ENCODE peak calls at places on chromosomes 3 and 15, in five cellular contexts. C, J, Q, K and L are unnamed samples. For H3K4me1, the result is how much of the 10 kb centered on the place peaks cover.

GRCh38 chr3:72105306-72105705 is 320.4 kb upstream of the PROK2 start:
- DNase-seq in C (no peak), J (no peak), Q (no peak), K (no peak), L (no peak)

GRCh38 chr3:58518304-58518789 is 18.6 kb downstream of the ACOX2 start:
- DNase-seq in C (no peak), J (peak), Q (no peak), K (no peak), L (no peak)

GRCh38 chr3:71805691-71806090 is 20.7 kb upstream of the PROK2 start:
- DNase-seq in C (no peak), J (no peak), Q (no peak), K (no peak), L (no peak)

GRCh38 chr3:190122198-190122771 is 1.6 kb upstream of the P3H2 start:
- DNase-seq in C (no peak), J (no peak), Q (no peak), K (no peak), L (no peak)

GRCh38 chr3:30980993-30981392 is 86.5 kb upstream of the GADL1 start:
- DNase-seq in C (no peak), J (no peak), Q (no peak), K (no peak), L (no peak)

GRCh38 chr15:79595995-79596622 is 164.0 kb downstream of the MINAR1 start:
- DNase-seq in C (peak), J (peak), Q (peak), K (peak), L (peak)

GRCh38 chr15:92924216-92924615 is 24.1 kb downstream of the CHD2 start:
- DNase-seq in C (no peak), J (no peak), Q (no peak), K (no peak), L (no peak)

GRCh38 chr3:39327746-39328349 is 1.7 kb upstream of the CCR8 start:
- DNase-seq in C (no peak), J (no peak), Q (peak), K (no peak), L (no peak)

GRCh38 chr3:37015631-37016030 is 22.3 kb downstream of the MLH1 start:
- DNase-seq in C (no peak), J (no peak), Q (no peak), K (no peak), L (no peak)

GRCh38 chr15:80153900-80154299 is 1.1 kb downstream of the FAH start:
- DNase-seq in C (peak), J (no peak), Q (no peak), K (no peak), L (no peak)

GRCh38 chr3:129609591-129610169 is 3.2 kb upstream of the PLXND1 start:
- DNase-seq in C (no peak), J (no peak), Q (no peak), K (no peak), L (no peak)

GRCh38 chr3:147630921-147631320 is 221.8 kb downstream of the ZIC1 start:
- DNase-seq in C (no peak), J (no peak), Q (no peak), K (no peak), L (no peak)

GRCh38 chr3:43695863-43696262 is 5.1 kb downstream of the ABHD5 start:
- DNase-seq in C (no peak), J (no peak), Q (no peak), K (no peak), L (no peak)

GRCh38 chr15:29870495-29871151 is 48.4 kb upstream of the TJP1 start:
- DNase-seq in C (no peak), J (no peak), Q (no peak), K (no peak), L (no peak)

GRCh38 chr15:31338879-31339557 is 12.4 kb downstream of the KLF13 start:
- DNase-seq in C (no peak), J (peak), Q (peak), K (no peak), L (no peak)

GRCh38 chr3:70829101-70829500 is 516.7 kb upstream of the MDFIC2 start:
- DNase-seq in C (no peak), J (no peak), Q (no peak), K (no peak), L (no peak)

GRCh38 chr3:52522651-52523251 is 10.9 kb downstream of the NT5DC2 start:
- DNase-seq in C (no peak), J (no peak), Q (no peak), K (no peak), L (no peak)

GRCh38 chr3:111338059-111338698 is 203.8 kb upstream of the CD96 start:
- DNase-seq in C (no peak), J (peak), Q (no peak), K (peak), L (peak)

GRCh38 chr15:66879968-66880367 is 177.9 kb downstream of the SMAD6 start:
- DNase-seq in C (no peak), J (no peak), Q (no peak), K (peak), L (no peak)

GRCh38 chr15:58840048-58840447 is 68.9 kb downstream of the MINDY2 start:
- DNase-seq in C (no peak), J (no peak), Q (no peak), K (no peak), L (no peak)

GRCh38 chr15:23595368-23595767 is 29.9 kb downstream of the MKRN3 start:
- DNase-seq in C (no peak), J (no peak), Q (no peak), K (no peak), L (no peak)

GRCh38 chr3:119161240-119161639 is 12.2 kb upstream of the UPK1B start:
- DNase-seq in C (no peak), J (no peak), Q (no peak), K (no peak), L (no peak)

GRCh38 chr3:191329654-191330308 is 545 bp downstream of the UTS2B start:
- DNase-seq in C (peak), J (peak), Q (no peak), K (peak), L (no peak)

GRCh38 chr15:90907838-90908507 is 4.9 kb downstream of the MAN2A2 start:
- DNase-seq in C (no peak), J (no peak), Q (no peak), K (no peak), L (no peak)

GRCh38 chr15:63483521-63484371 is 20.6 kb upstream of the USP3 start:
- DNase-seq in C (no peak), J (no peak), Q (peak), K (no peak), L (no peak)

GRCh38 chr3:192816274-192816853 is 89.0 kb upstream of the FGF12 start:
- DNase-seq in C (peak), J (peak), Q (no peak), K (no peak), L (peak)

GRCh38 chr3:119643094-119643493 is 17.3 kb downstream of the POPDC2 start:
- DNase-seq in C (no peak), J (no peak), Q (no peak), K (no peak), L (no peak)

GRCh38 chr15:89751748-89752147 is 699 bp upstream of the MESP1 start:
- DNase-seq in C (no peak), J (no peak), Q (no peak), K (no peak), L (no peak)

DNA sequence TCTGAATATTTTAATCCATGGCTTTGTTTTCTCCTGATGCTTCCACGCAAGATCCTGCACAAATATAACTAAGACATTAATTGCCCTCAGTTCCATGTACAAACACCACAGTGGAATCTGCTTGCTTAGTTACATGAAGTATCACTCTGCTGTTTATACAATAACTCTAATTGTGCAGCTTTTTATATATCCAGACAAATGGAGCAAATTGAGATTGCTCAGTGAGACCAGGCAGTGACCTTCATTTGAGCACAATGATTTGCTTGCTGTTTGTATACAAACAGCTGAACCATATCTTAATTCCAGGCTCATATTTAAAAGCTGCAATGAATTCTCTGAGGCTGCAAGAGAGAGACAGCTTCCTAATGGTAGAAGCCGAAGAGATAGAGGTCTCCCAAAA is 243.7 kb downstream of the CADPS start:
- DNase-seq in C (no peak), J (no peak), Q (no peak), K (no peak), L (no peak)
- H3K4me1 ChIP-seq in C (under half), J (under half), Q (under half), K (under half), L (under half)

GRCh38 chr3:48408823-48409281 is 21.0 kb downstream of the PLXNB1 start:
- DNase-seq in C (no peak), J (no peak), Q (no peak), K (no peak), L (no peak)
- TF ChIP-seq ZNF274 in C (no peak), J (no peak), Q (no peak), K (no peak), L (no peak)

GRCh38 chr3:11626084-11626463 is 17.6 kb downstream of the VGLL4 start:
- DNase-seq in C (no peak), J (no peak), Q (peak), K (no peak), L (no peak)
- TF ChIP-seq YY1 in C (no peak), J (no peak), Q (peak), K (no peak), L (no peak)

GRCh38 chr15:74396445-74397238 is 29.2 kb upstream of the CYP11A1 start:
- DNase-seq in C (no peak), J (peak), Q (peak), K (no peak), L (no peak)
- H3K4me1 ChIP-seq in C (half or more), J (half or more), Q (half or more), K (under half), L (under half)

GRCh38 chr15:52094811-52095584 is 17.6 kb downstream of the BCL2L10 start:
- DNase-seq in C (no peak), J (no peak), Q (no peak), K (no peak), L (no peak)
- TF ChIP-seq ZNF274 in C (no peak), J (no peak), Q (no peak), K (no peak), L (no peak)

DNA sequence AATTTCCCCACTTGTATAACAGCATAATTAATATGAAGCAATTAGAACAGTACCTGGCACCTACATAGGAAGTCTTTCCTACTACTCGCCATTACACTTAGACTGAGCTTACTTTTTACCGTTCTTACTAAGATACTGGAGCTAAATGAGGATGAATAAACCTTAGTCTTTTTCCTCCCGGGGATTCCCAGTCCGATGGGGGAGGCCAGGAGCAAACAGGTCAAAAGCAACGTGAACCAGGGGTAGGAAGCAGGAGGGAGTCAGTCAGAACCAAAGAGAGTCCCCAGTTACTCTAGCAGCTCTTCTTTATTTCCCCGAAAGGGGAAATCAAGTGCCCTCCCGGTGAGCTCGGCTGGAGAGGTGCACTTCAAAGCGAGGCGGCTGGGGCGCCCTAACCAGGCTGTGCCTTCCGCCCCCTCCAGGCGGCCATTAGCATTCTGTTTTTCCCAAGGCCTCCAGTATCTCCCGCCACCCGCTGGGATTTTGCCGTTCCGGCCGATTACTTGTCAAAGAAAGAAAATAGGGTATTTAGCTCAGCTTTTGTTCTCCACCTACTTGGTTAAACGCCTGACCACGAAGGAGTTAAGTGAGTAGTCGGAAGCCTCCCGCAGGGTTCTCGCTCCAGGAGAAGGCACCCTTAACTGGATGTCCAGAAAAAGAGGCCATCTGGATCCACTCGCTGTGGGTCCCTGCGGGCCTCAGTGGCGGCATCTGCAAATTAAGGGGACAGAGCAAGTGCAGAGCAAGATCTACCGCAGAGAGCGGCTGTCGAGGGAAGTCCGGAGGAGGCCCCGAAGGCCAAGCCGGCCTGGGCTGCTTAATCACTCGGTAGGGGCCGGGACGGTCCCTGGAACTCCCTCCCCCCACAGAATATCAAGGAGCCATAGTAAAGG is 6.3 kb upstream of the EOMES start:
- DNase-seq in C (peak), J (peak), Q (no peak), K (peak), L (peak)
- TF ChIP-seq YY1 in C (no peak), J (peak), Q (peak), K (peak), L (no peak)

GRCh38 chr3:13329746-13330145 is 90.4 kb downstream of the NUP210 start:
- DNase-seq in C (no peak), J (no peak), Q (no peak), K (no peak), L (no peak)
- H3K4me1 ChIP-seq in C (under half), J (under half), Q (under half), K (under half), L (under half)

GRCh38 chr15:62105266-62105665 is 38.5 kb downstream of the C2CD4A start:
- DNase-seq in C (no peak), J (no peak), Q (no peak), K (no peak), L (no peak)
- TF ChIP-seq ZNF274 in C (no peak), J (no peak), Q (no peak), K (no peak), L (no peak)